ENCODE peak calls at places on chromosome 14, in four cellular contexts. V, C, O and P are unnamed samples.

GRCh38 chr14:95498622-95499353 is 17.7 kb downstream of the SYNE3 start:
- DNase-seq in V (no peak), C (no peak), O (no peak), P (no peak)

GRCh38 chr14:78162202-78162601 is 8.0 kb upstream of the NRXN3 start:
- DNase-seq in V (no peak), C (no peak), O (no peak), P (no peak)

GRCh38 chr14:61178226-61179060 is 102.7 kb downstream of the TMEM30B start:
- DNase-seq in V (peak; percentile 70), C (peak; percentile 93), O (no peak), P (no peak)

GRCh38 chr14:23518716-23519115 is 32.8 kb downstream of the ZFHX2 start:
- DNase-seq in V (no peak), C (no peak), O (no peak), P (no peak)

GRCh38 chr14:67695394-67695949 is at the start of gene RDH11:
- DNase-seq in V (peak; percentile 87), C (peak; percentile 76), O (peak; percentile 71), P (peak; percentile 66)

GRCh38 chr14:21069388-21070082 is 569 bp upstream of the ARHGEF40 start:
- DNase-seq in V (no peak), C (no peak), O (no peak), P (no peak)

GRCh38 chr14:72565200-72565599 is 328.7 kb downstream of the DPF3 start:
- DNase-seq in V (no peak), C (no peak), O (no peak), P (no peak)

GRCh38 chr14:86129426-86129825 is 599.5 kb downstream of the FLRT2 start:
- DNase-seq in V (no peak), C (no peak), O (no peak), P (no peak)

GRCh38 chr14:104876251-104876699 is 11.2 kb downstream of the CEP170B start:
- DNase-seq in V (peak; percentile 30), C (no peak), O (no peak), P (no peak)

GRCh38 chr14:106872619-106873446 is 1346.5 kb downstream of the TMEM121 start:
- DNase-seq in V (peak; percentile 97), C (no peak), O (no peak), P (no peak)

GRCh38 chr14:68397371-68397779 is 395.5 kb downstream of the ZFP36L1 start:
- DNase-seq in V (no peak), C (no peak), O (no peak), P (no peak)

GRCh38 chr14:68628605-68629310 is 164.1 kb downstream of the ZFP36L1 start:
- DNase-seq in V (peak; percentile 57), C (no peak), O (no peak), P (no peak)

GRCh38 chr14:50432131-50432530 is 35.5 kb upstream of the CDKL1 start:
- DNase-seq in V (no peak), C (no peak), O (no peak), P (no peak)

GRCh38 chr14:69812725-69813124 is 15.7 kb upstream of the SLC10A1 start:
- DNase-seq in V (no peak), C (no peak), O (no peak), P (no peak)

GRCh38 chr14:98122527-98122926 is 1149.5 kb downstream of the BCL11B start:
- DNase-seq in V (no peak), C (no peak), O (no peak), P (no peak)

GRCh38 chr14:66496188-66496807 is 10.1 kb downstream of the CCDC196 start:
- DNase-seq in V (no peak), C (no peak), O (no peak), P (no peak)

GRCh38 chr14:93972618-93973205 is 3.7 kb downstream of the ASB2 start:
- DNase-seq in V (no peak), C (no peak), O (no peak), P (no peak)

GRCh38 chr14:93970967-93971634 is 5.3 kb downstream of the ASB2 start:
- DNase-seq in V (no peak), C (no peak), O (no peak), P (no peak)

GRCh38 chr14:93969082-93969828 is 7.1 kb downstream of the ASB2 start:
- DNase-seq in V (no peak), C (no peak), O (no peak), P (no peak)

GRCh38 chr14:93971635-93972027 is 4.7 kb downstream of the ASB2 start:
- DNase-seq in V (no peak), C (no peak), O (no peak), P (no peak)

GRCh38 chr14:93970589-93970966 is 5.8 kb downstream of the ASB2 start:
- DNase-seq in V (peak; percentile 69), C (no peak), O (no peak), P (no peak)
- TF ChIP-seq CTCF in V (peak; percentile 56), C (peak; percentile 28), O (no peak), P (no peak)

GRCh38 chr14:96573473-96574100 is 71.4 kb downstream of the PAPOLA start:
- DNase-seq in V (no peak), C (no peak), O (no peak), P (no peak)
- TF ChIP-seq CTCF in V (no peak), C (no peak), O (no peak), P (no peak)

GRCh38 chr14:64060199-64060545 is 207.4 kb downstream of the SYNE2 start:
- DNase-seq in V (no peak), C (no peak), O (no peak), P (no peak)
- TF ChIP-seq CTCF in V (no peak), C (no peak), O (no peak), P (no peak)

DNA sequence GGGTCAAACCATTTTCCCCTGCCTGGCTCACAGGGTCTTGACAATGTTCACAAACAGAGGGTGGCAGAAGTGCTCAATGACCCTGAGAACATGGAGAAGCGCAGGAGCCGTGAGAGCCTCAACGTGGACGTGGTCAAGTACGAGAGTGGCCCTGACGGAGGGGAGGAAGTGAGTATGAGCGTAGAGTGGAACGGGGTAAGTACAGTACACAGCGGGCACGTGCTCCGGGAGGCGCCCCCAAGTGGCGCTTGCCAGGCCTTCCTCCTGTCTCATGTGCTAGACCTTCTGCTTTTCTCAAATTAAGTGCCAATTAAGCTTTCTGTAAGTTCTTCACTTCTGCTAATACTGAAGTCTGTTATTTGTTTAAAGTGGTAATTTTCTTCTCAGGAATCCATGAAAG is 35.9 kb downstream of the XRCC3 start:
- DNase-seq in V (peak; percentile 24), C (no peak), O (no peak), P (no peak)
- TF ChIP-seq CTCF in V (peak; percentile 39), C (peak; percentile 42), O (peak; percentile 37), P (no peak)

DNA sequence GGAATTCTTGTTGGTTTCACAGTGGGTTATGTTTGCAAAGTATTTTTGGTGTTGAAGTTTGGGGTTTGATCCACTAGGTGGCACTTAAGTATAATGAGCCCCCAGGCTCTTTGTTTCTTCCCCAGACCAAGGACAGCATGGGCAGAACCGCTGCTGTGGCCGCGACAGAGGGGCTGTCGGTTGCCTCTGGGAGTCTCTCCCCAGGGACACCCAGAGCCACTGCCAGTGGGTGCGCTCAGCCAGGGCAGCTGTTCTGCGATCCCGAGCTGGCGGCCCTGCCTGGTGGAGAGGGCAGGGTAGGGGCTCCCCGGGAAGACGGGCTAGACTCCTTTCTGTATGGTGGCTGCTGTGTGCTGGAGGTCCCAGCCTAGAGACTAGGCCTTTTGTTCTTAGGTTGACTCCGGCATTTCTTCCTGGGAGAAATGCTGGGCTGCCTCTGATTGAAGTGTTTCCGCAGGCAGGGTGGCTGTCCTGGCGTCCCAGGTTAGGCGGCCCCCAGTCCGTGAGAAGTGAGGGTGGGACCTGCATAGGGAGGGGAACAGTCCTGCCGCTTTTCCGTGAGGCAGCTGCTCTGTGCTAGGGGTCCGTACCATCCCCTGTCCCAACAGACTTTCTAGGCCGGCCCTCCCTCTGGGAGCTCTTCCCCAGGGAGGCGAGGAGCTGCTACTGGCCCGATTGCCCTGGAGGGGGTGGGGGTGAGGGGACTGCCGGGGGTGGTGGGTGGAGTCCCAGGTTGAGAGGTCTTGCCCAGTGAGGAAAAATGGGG is 253.1 kb upstream of the PELI2 start:
- DNase-seq in V (no peak), C (no peak), O (no peak), P (no peak)
- TF ChIP-seq CTCF in V (no peak), C (peak; percentile 5), O (no peak), P (no peak)

GRCh38 chr14:90788031-90788430 is 28.2 kb downstream of the TTC7B start:
- DNase-seq in V (no peak), C (no peak), O (no peak), P (no peak)

GRCh38 chr14:90783344-90783743 is 32.9 kb downstream of the TTC7B start:
- DNase-seq in V (no peak), C (no peak), O (no peak), P (no peak)

GRCh38 chr14:90785876-90786450 is 30.3 kb downstream of the TTC7B start:
- DNase-seq in V (no peak), C (no peak), O (no peak), P (no peak)

GRCh38 chr14:90784621-90785270 is 31.5 kb downstream of the TTC7B start:
- DNase-seq in V (no peak), C (no peak), O (no peak), P (no peak)

GRCh38 chr14:90785474-90785873 is 30.8 kb downstream of the TTC7B start:
- DNase-seq in V (no peak), C (no peak), O (no peak), P (no peak)
- TF ChIP-seq CTCF in V (no peak), C (peak; percentile 16), O (no peak), P (no peak)

GRCh38 chr14:99349721-99350495 is 77.9 kb upstream of the BCL11B start:
- DNase-seq in V (no peak), C (no peak), O (no peak), P (no peak)

GRCh38 chr14:99352688-99353280 is 80.8 kb upstream of the BCL11B start:
- DNase-seq in V (no peak), C (no peak), O (no peak), P (no peak)

GRCh38 chr14:99350751-99351150 is 78.8 kb upstream of the BCL11B start:
- DNase-seq in V (no peak), C (no peak), O (no peak), P (no peak)

GRCh38 chr14:99348816-99349609 is 77.0 kb upstream of the BCL11B start:
- DNase-seq in V (no peak), C (no peak), O (no peak), P (no peak)

DNA sequence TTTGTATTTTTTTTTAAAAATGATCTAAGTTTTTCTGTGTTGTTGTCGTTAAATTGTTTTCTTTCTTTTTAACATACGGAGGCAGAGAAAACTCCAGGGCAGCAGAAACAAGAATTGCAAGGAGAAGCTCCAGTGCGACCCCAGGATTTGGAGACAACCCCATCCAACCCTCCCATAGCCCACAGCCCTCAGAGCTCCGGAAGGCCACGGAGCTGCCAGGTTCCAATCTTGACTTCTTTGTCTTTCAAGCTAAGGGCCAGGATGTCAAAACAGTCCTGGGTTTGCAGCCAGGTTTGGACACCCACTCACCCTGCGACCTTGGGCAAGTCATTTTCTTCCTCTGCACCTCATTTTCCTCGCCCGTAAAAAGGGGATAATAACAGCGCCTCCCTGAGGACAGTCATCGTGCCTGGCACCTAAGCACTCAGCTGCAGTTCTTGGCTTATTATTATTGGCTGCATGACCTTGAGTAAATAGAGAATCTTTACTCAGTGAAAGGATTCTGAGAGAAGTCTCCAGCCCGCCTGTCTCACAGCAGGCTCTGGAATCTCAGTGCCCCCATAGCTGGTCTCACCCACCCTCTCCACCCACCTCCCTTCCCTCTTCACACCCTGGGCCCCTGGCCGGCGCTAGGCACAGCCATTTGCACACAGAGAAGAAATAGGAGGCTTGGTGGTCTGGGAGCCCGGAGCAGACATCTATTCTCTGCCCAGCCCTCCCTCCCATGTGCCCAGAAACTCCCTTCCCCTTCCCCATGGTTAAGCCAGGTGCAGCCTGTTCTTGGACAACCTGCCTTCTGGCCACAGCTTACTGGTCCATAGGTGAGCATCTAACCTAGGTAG is 79.4 kb upstream of the BCL11B start:
- DNase-seq in V (no peak), C (no peak), O (no peak), P (no peak)
- TF ChIP-seq CTCF in V (no peak), C (no peak), O (no peak), P (no peak)